ENCODE peak calls at places on chromosomes 6 and 20, in seven cellular contexts. O is NCI-H1694 treated with DMSO at 0.1 percent for 48 hours, T is H9, D is KBM-7, P is small intestine, B is RPMI7951, U is cardiac septum. W is an unnamed sample.

GRCh38 chr20:7841291-7841966 is 98.8 kb downstream of the HAO1 start:
- DNase-seq in O (no peak), P (no peak), D (no peak), B (peak; percentile 78), T (no peak), U (no peak), W (peak; percentile 66)

GRCh38 chr6:40042232-40042631 is 108.0 kb upstream of the MOCS1 start:
- DNase-seq in B (no peak), D (peak; percentile 0), P (no peak), U (no peak), O (no peak), T (no peak), W (no peak)

GRCh38 chr6:135244805-135245204 is 63.7 kb downstream of the MYB start:
- DNase-seq in U (no peak), D (no peak), O (no peak), T (no peak), B (no peak), P (no peak), W (no peak)

GRCh38 chr6:33428219-33428890 is 8.5 kb downstream of the SYNGAP1 start:
- DNase-seq in O (no peak), T (peak; percentile 40), P (peak; percentile 54), U (no peak), B (peak; percentile 35), D (peak; percentile 71), W (peak; percentile 38)

GRCh38 chr6:20173833-20174796 is 38.2 kb downstream of the MBOAT1 start:
- DNase-seq in U (no peak), D (peak; percentile 92), O (no peak), B (no peak), P (no peak), T (no peak), W (no peak)

GRCh38 chr6:41072836-41073202 is at the start of gene NFYA:
- DNase-seq in B (no peak), T (peak; percentile 99), O (peak; percentile 99), U (peak; percentile 100), D (no peak), P (no peak), W (no peak)

GRCh38 chr6:112245511-112246203 is 8.7 kb downstream of the LAMA4 start:
- DNase-seq in D (no peak), U (no peak), B (peak; percentile 63), O (no peak), T (no peak), P (no peak), W (peak; percentile 67)

GRCh38 chr6:117592983-117593759 is 9.1 kb downstream of the GOPC start:
- DNase-seq in T (no peak), U (no peak), D (no peak), B (no peak), P (no peak), O (no peak), W (no peak)

GRCh38 chr6:128569737-128570438 is 49.5 kb upstream of the PTPRK start:
- DNase-seq in U (no peak), B (peak; percentile 94), T (no peak), D (no peak), O (no peak), P (peak; percentile 5), W (peak; percentile 73)

GRCh38 chr20:4932061-4932460 is 69.2 kb downstream of the SLC23A2 start:
- DNase-seq in B (no peak), T (no peak), U (no peak), P (no peak), O (no peak), D (no peak), W (no peak)

GRCh38 chr6:115137910-115138309 is 795.1 kb upstream of the HS3ST5 start:
- DNase-seq in P (no peak), U (no peak), B (no peak), O (no peak), T (no peak), D (no peak), W (no peak)

GRCh38 chr20:63317601-63318291 is 24.8 kb downstream of the COL20A1 start:
- DNase-seq in P (no peak), T (no peak), U (peak; percentile 58), D (no peak), O (no peak), B (no peak), W (no peak)

GRCh38 chr20:45461225-45461624 is 8.3 kb upstream of the WFDC2 start:
- DNase-seq in P (no peak), B (no peak), U (no peak), O (no peak), D (no peak), T (no peak), W (no peak)

GRCh38 chr6:71294121-71294523 is 5.5 kb downstream of the OGFRL1 start:
- DNase-seq in O (no peak), T (no peak), D (no peak), P (no peak), U (no peak), B (peak; percentile 99), W (peak; percentile 80)

GRCh38 chr6:30544666-30545272 is 11.5 kb downstream of the GNL1 start:
- DNase-seq in D (peak; percentile 68), P (peak; percentile 58), B (peak; percentile 72), O (peak; percentile 43), U (no peak), T (no peak), W (peak; percentile 78)

GRCh38 chr6:25769983-25770382 is 15.4 kb downstream of the SLC17A4 start:
- DNase-seq in U (no peak), B (peak; percentile 35), D (no peak), O (no peak), P (no peak), T (no peak), W (no peak)

GRCh38 chr6:99143108-99143828 is 195.5 kb upstream of the FBXL4 start:
- DNase-seq in D (no peak), T (no peak), U (no peak), P (no peak), B (no peak), O (no peak), W (no peak)

GRCh38 chr20:25470045-25470444 is 62.6 kb downstream of the GINS1 start:
- DNase-seq in U (no peak), T (peak; percentile 76), O (no peak), P (peak; percentile 51), B (peak; percentile 26), D (peak; percentile 83), W (peak; percentile 38)

GRCh38 chr6:3016473-3017280 is 17.0 kb downstream of the NQO2 start:
- DNase-seq in U (no peak), T (no peak), D (no peak), O (no peak), B (no peak), P (no peak), W (no peak)

GRCh38 chr6:45074423-45074822 is 253.7 kb upstream of the RUNX2 start:
- DNase-seq in T (no peak), O (no peak), B (no peak), P (no peak), U (no peak), D (peak; percentile 9), W (peak; percentile 22)

GRCh38 chr20:41108531-41108930 is 28.8 kb upstream of the PLCG1 start:
- DNase-seq in O (no peak), U (no peak), D (no peak), B (no peak), P (no peak), T (no peak), W (no peak)

GRCh38 chr20:51428451-51429143 is 113.9 kb downstream of the NFATC2 start:
- DNase-seq in D (no peak), O (no peak), B (peak; percentile 58), U (no peak), P (no peak), T (no peak), W (peak; percentile 59)

GRCh38 chr20:48682529-48683385 is 145.0 kb downstream of the PREX1 start:
- DNase-seq in P (peak; percentile 89), T (peak; percentile 76), B (peak; percentile 97), U (peak; percentile 86), O (peak; percentile 94), D (peak; percentile 81), W (peak; percentile 98)

GRCh38 chr6:168158280-168158979 is 79.4 kb upstream of the FRMD1 start:
- DNase-seq in U (no peak), B (no peak), O (no peak), T (peak; percentile 27), D (no peak), P (no peak), W (no peak)

GRCh38 chr6:14031516-14031915 is 86.1 kb upstream of the CD83 start:
- DNase-seq in T (no peak), B (peak; percentile 68), O (no peak), D (no peak), U (no peak), P (no peak), W (no peak)

GRCh38 chr6:47146426-47147174 is 104.5 kb upstream of the ADGRF1 start:
- DNase-seq in D (no peak), O (no peak), B (peak; percentile 97), T (no peak), U (no peak), P (no peak), W (peak; percentile 72)

GRCh38 chr6:6152060-6152459 is 145.3 kb upstream of the NRN1 start:
- DNase-seq in U (no peak), P (peak; percentile 33), O (no peak), D (no peak), B (no peak), T (no peak), W (no peak)

GRCh38 chr6:143731789-143732188 is 54.0 kb downstream of the PHACTR2 start:
- DNase-seq in U (no peak), T (no peak), P (peak; percentile 42), B (no peak), D (no peak), O (no peak), W (no peak)

GRCh38 chr20:40462600-40462999 is 226.4 kb downstream of the MAFB start:
- DNase-seq in B (no peak), O (no peak), D (no peak), U (no peak), T (no peak), P (no peak), W (no peak)

GRCh38 chr6:21271431-21272155 is 322.0 kb upstream of the SOX4 start:
- DNase-seq in T (no peak), B (no peak), U (no peak), O (no peak), P (no peak), D (no peak), W (no peak)

GRCh38 chr6:56399672-56400263 is 152.4 kb upstream of the COL21A1 start:
- DNase-seq in T (no peak), B (no peak), U (no peak), P (peak; percentile 93), D (no peak), O (no peak), W (no peak)

GRCh38 chr6:18328549-18328922 is 58.6 kb upstream of the RNF144B start:
- DNase-seq in P (no peak), U (no peak), O (no peak), D (no peak), B (no peak), T (no peak), W (no peak)

GRCh38 chr20:44861547-44862006 is 23.9 kb upstream of the YWHAB start:
- DNase-seq in B (peak; percentile 59), P (no peak), O (no peak), T (no peak), D (no peak), U (no peak), W (peak; percentile 62)

GRCh38 chr20:50421356-50422340 is 88.5 kb upstream of the PTPN1 start:
- DNase-seq in O (no peak), T (no peak), B (no peak), U (no peak), P (no peak), D (no peak), W (no peak)

GRCh38 chr6:75437451-75438185 is 56.0 kb downstream of the FILIP1 start:
- DNase-seq in D (no peak), U (no peak), B (no peak), T (no peak), O (no peak), P (no peak), W (peak; percentile 65)

GRCh38 chr6:152272486-152272885 is 364.7 kb downstream of the SYNE1 start:
- DNase-seq in T (no peak), U (no peak), O (no peak), P (no peak), B (no peak), D (no peak), W (no peak)

GRCh38 chr6:170445487-170445886 is 107.6 kb downstream of the PSMB1 start:
- DNase-seq in P (no peak), B (no peak), U (peak; percentile 63), T (no peak), D (no peak), O (no peak), W (no peak)

GRCh38 chr6:82072771-82073170 is 174.8 kb downstream of the IBTK start:
- DNase-seq in U (no peak), B (peak; percentile 64), P (no peak), D (no peak), O (no peak), T (no peak), W (peak; percentile 8)